ENCODE peak calls at places on chromosome 2, in ten cellular contexts. S, W, O, N, A, X, D, B, E and P are unnamed samples.

GRCh38 chr2:29528891-29529520 is 392.4 kb downstream of the ALK start:
- DNase-seq in S (peak), W (peak), O (no peak), N (no peak), A (no peak), X (no peak), D (peak), B (no peak), E (peak), P (peak)

GRCh38 chr2:88220733-88221132 is 50.6 kb downstream of the THNSL2 start:
- DNase-seq in S (no peak), W (peak), O (no peak), N (no peak), A (no peak), X (no peak), D (no peak), B (no peak), E (no peak), P (no peak)

GRCh38 chr2:173669271-173669853 is 295.8 kb downstream of the SP3 start:
- DNase-seq in S (no peak), W (no peak), O (no peak), N (no peak), A (no peak), X (no peak), D (no peak), B (no peak), E (peak), P (peak)

GRCh38 chr2:1662606-1663180 is 81.6 kb downstream of the PXDN start:
- DNase-seq in S (no peak), W (no peak), O (no peak), N (no peak), A (no peak), X (no peak), D (no peak), B (no peak), E (no peak), P (no peak)

GRCh38 chr2:100272848-100273329 is 49.4 kb downstream of the LONRF2 start:
- DNase-seq in S (no peak), W (no peak), O (no peak), N (no peak), A (no peak), X (no peak), D (peak), B (no peak), E (no peak), P (no peak)

GRCh38 chr2:120305296-120305695 is 40.6 kb upstream of the INHBB start:
- DNase-seq in S (no peak), W (peak), O (no peak), N (no peak), A (no peak), X (no peak), D (no peak), B (no peak), E (peak), P (peak)

GRCh38 chr2:121529439-121530209 is 1.1 kb upstream of the RNU4ATAC start:
- DNase-seq in S (peak), W (peak), O (peak), N (peak), A (peak), X (no peak), D (peak), B (no peak), E (peak), P (peak)

GRCh38 chr2:29398384-29399237 is 283.4 kb downstream of the CLIP4 start:
- DNase-seq in S (no peak), W (no peak), O (peak), N (no peak), A (no peak), X (no peak), D (no peak), B (no peak), E (no peak), P (no peak)

GRCh38 chr2:198973181-198973580 is 484.6 kb downstream of the SATB2 start:
- DNase-seq in S (no peak), W (no peak), O (no peak), N (no peak), A (no peak), X (no peak), D (no peak), B (no peak), E (no peak), P (no peak)

GRCh38 chr2:227661019-227661726 is 5.4 kb upstream of the SCYGR5 start:
- DNase-seq in S (no peak), W (no peak), O (no peak), N (no peak), A (no peak), X (no peak), D (no peak), B (no peak), E (no peak), P (no peak)

GRCh38 chr2:188295067-188295685 is 3.5 kb downstream of the GULP1 start:
- DNase-seq in S (no peak), W (no peak), O (no peak), N (no peak), A (no peak), X (no peak), D (no peak), B (no peak), E (no peak), P (no peak)

GRCh38 chr2:190468814-190469569 is 60.8 kb downstream of the MFSD6 start:
- DNase-seq in S (no peak), W (peak), O (peak), N (no peak), A (no peak), X (no peak), D (peak), B (no peak), E (no peak), P (peak)